ENCODE peak calls at places on chromosomes 7 and 10, in five cellular contexts. Z is lung, A is Caco-2, Q is HS-5, P is BE2C. L is an unnamed sample.

GRCh38 chr10:30013684-30014246 is 45.6 kb downstream of the JCAD start:
- DNase-seq in P (no peak), Z (no peak), Q (no peak), A (no peak), L (no peak)

GRCh38 chr7:79593819-79594218 is 140.4 kb upstream of the MAGI2 start:
- DNase-seq in Z (no peak), A (no peak), Q (no peak), P (peak), L (no peak)

GRCh38 chr10:78904196-78904595 is 164.6 kb upstream of the ZMIZ1 start:
- DNase-seq in Z (peak), P (no peak), Q (no peak), A (peak), L (no peak)

GRCh38 chr10:110355922-110356627 is 51.4 kb upstream of the SMNDC1 start:
- DNase-seq in Q (no peak), Z (no peak), P (no peak), A (no peak), L (no peak)

GRCh38 chr7:70727861-70728260 is 404.1 kb upstream of the GALNT17 start:
- DNase-seq in P (no peak), A (no peak), Q (no peak), Z (no peak), L (no peak)

GRCh38 chr7:140525741-140526140 is 46.4 kb upstream of the MKRN1 start:
- DNase-seq in Z (no peak), A (no peak), Q (no peak), P (no peak), L (no peak)

GRCh38 chr7:46747869-46748576 is 827.0 kb upstream of the IGFBP3 start:
- DNase-seq in P (no peak), Z (no peak), Q (no peak), A (no peak), L (no peak)

GRCh38 chr10:118444016-118444415 is 101.9 kb upstream of the FAM204A start:
- DNase-seq in A (no peak), P (no peak), Q (no peak), Z (no peak), L (no peak)

GRCh38 chr10:99528256-99528866 is 4.4 kb upstream of the NKX2-3 start:
- DNase-seq in Q (no peak), A (no peak), Z (no peak), P (no peak), L (no peak)

GRCh38 chr7:101580596-101580995 is 48.5 kb downstream of the MYL10 start:
- DNase-seq in A (no peak), Q (no peak), P (no peak), Z (no peak), L (no peak)

GRCh38 chr10:114195079-114195478 is 15.9 kb downstream of the TDRD1 start:
- DNase-seq in Z (no peak), Q (no peak), A (no peak), P (no peak), L (no peak)

GRCh38 chr7:7918736-7919448 is 49.7 kb upstream of the GLCCI1 start:
- DNase-seq in Z (no peak), Q (no peak), P (no peak), A (no peak), L (no peak)

GRCh38 chr10:18087398-18087797 is 52.8 kb upstream of the CACNB2 start:
- DNase-seq in A (no peak), Z (peak), P (no peak), Q (no peak), L (no peak)

L was measured in non-pigmented ciliary epithelial cell.